ENCODE peak calls at places on chromosomes 1 and 21, in nine cellular contexts. One of them, this sample, is unnamed.

GRCh38 chr1:19457555-19457954 is 27.8 kb downstream of the CAPZB start:
- DNase-seq in Caki2: no peak
- DNase-seq in 8988T: no peak
- DNase-seq in activated naive CD4-positive, alpha-beta T cell treated with anti-CD3 and anti-CD28 coated beads, Interleukin-2, amount 50 U/mL, for 16 hours: no peak
- DNase-seq in substantia nigra: no peak
- DNase-seq in immature natural killer cell: no peak
- DNase-seq in AG09319: no peak
- DNase-seq in G401: no peak
- DNase-seq in breast epithelium: no peak
- DNase-seq in this sample: no peak

GRCh38 chr1:223393275-223394214 is at the start of gene CCDC185:
- DNase-seq in Caki2: no peak
- DNase-seq in 8988T: peak
- DNase-seq in activated naive CD4-positive, alpha-beta T cell treated with anti-CD3 and anti-CD28 coated beads, Interleukin-2, amount 50 U/mL, for 16 hours: no peak
- DNase-seq in substantia nigra: no peak
- DNase-seq in immature natural killer cell: no peak
- DNase-seq in AG09319: no peak
- DNase-seq in G401: no peak
- DNase-seq in breast epithelium: no peak
- DNase-seq in this sample: no peak

GRCh38 chr1:101105877-101106276 is 80.3 kb upstream of the DPH5 start:
- DNase-seq in Caki2: no peak
- DNase-seq in 8988T: no peak
- DNase-seq in activated naive CD4-positive, alpha-beta T cell treated with anti-CD3 and anti-CD28 coated beads, Interleukin-2, amount 50 U/mL, for 16 hours: no peak
- DNase-seq in substantia nigra: no peak
- DNase-seq in immature natural killer cell: no peak
- DNase-seq in AG09319: peak
- DNase-seq in G401: peak
- DNase-seq in breast epithelium: no peak
- DNase-seq in this sample: no peak

GRCh38 chr1:80363689-80364475 is 1357.4 kb upstream of the ADGRL4 start:
- DNase-seq in Caki2: no peak
- DNase-seq in 8988T: no peak
- DNase-seq in activated naive CD4-positive, alpha-beta T cell treated with anti-CD3 and anti-CD28 coated beads, Interleukin-2, amount 50 U/mL, for 16 hours: no peak
- DNase-seq in substantia nigra: no peak
- DNase-seq in immature natural killer cell: no peak
- DNase-seq in AG09319: no peak
- DNase-seq in G401: no peak
- DNase-seq in breast epithelium: no peak
- DNase-seq in this sample: no peak

GRCh38 chr1:7405844-7406500 is 365.1 kb upstream of the VAMP3 start:
- DNase-seq in Caki2: no peak
- DNase-seq in 8988T: no peak
- DNase-seq in activated naive CD4-positive, alpha-beta T cell treated with anti-CD3 and anti-CD28 coated beads, Interleukin-2, amount 50 U/mL, for 16 hours: no peak
- DNase-seq in substantia nigra: no peak
- DNase-seq in immature natural killer cell: no peak
- DNase-seq in AG09319: no peak
- DNase-seq in G401: no peak
- DNase-seq in breast epithelium: peak
- DNase-seq in this sample: no peak

GRCh38 chr1:240107058-240107684 is 15.5 kb downstream of the FMN2 start:
- DNase-seq in Caki2: peak
- DNase-seq in 8988T: no peak
- DNase-seq in activated naive CD4-positive, alpha-beta T cell treated with anti-CD3 and anti-CD28 coated beads, Interleukin-2, amount 50 U/mL, for 16 hours: no peak
- DNase-seq in substantia nigra: no peak
- DNase-seq in immature natural killer cell: no peak
- DNase-seq in AG09319: no peak
- DNase-seq in G401: no peak
- DNase-seq in breast epithelium: no peak
- DNase-seq in this sample: no peak

GRCh38 chr1:117695796-117696505 is 90.1 kb downstream of the TENT5C start:
- DNase-seq in Caki2: no peak
- DNase-seq in 8988T: no peak
- DNase-seq in activated naive CD4-positive, alpha-beta T cell treated with anti-CD3 and anti-CD28 coated beads, Interleukin-2, amount 50 U/mL, for 16 hours: no peak
- DNase-seq in substantia nigra: no peak
- DNase-seq in immature natural killer cell: no peak
- DNase-seq in AG09319: peak
- DNase-seq in G401: no peak
- DNase-seq in breast epithelium: no peak
- DNase-seq in this sample: no peak

GRCh38 chr21:37139902-37140301 is 66.8 kb downstream of the TTC3 start:
- DNase-seq in Caki2: no peak
- DNase-seq in 8988T: no peak
- DNase-seq in activated naive CD4-positive, alpha-beta T cell treated with anti-CD3 and anti-CD28 coated beads, Interleukin-2, amount 50 U/mL, for 16 hours: no peak
- DNase-seq in substantia nigra: no peak
- DNase-seq in immature natural killer cell: no peak
- DNase-seq in AG09319: no peak
- DNase-seq in G401: no peak
- DNase-seq in breast epithelium: no peak
- DNase-seq in this sample: no peak

GRCh38 chr1:10646347-10646861 is 150.0 kb downstream of the CASZ1 start:
- DNase-seq in Caki2: no peak
- DNase-seq in 8988T: peak
- DNase-seq in activated naive CD4-positive, alpha-beta T cell treated with anti-CD3 and anti-CD28 coated beads, Interleukin-2, amount 50 U/mL, for 16 hours: no peak
- DNase-seq in substantia nigra: no peak
- DNase-seq in immature natural killer cell: no peak
- DNase-seq in AG09319: no peak
- DNase-seq in G401: no peak
- DNase-seq in breast epithelium: no peak
- DNase-seq in this sample: no peak

GRCh38 chr1:9472386-9473031 is 66.8 kb upstream of the SLC25A33 start:
- DNase-seq in Caki2: no peak
- DNase-seq in 8988T: no peak
- DNase-seq in activated naive CD4-positive, alpha-beta T cell treated with anti-CD3 and anti-CD28 coated beads, Interleukin-2, amount 50 U/mL, for 16 hours: no peak
- DNase-seq in substantia nigra: no peak
- DNase-seq in immature natural killer cell: no peak
- DNase-seq in AG09319: no peak
- DNase-seq in G401: no peak
- DNase-seq in breast epithelium: no peak
- DNase-seq in this sample: no peak

GRCh38 chr21:35517848-35518247 is 468.7 kb upstream of the RUNX1 start:
- DNase-seq in Caki2: no peak
- DNase-seq in 8988T: no peak
- DNase-seq in activated naive CD4-positive, alpha-beta T cell treated with anti-CD3 and anti-CD28 coated beads, Interleukin-2, amount 50 U/mL, for 16 hours: no peak
- DNase-seq in substantia nigra: no peak
- DNase-seq in immature natural killer cell: no peak
- DNase-seq in AG09319: no peak
- DNase-seq in G401: no peak
- DNase-seq in breast epithelium: no peak
- DNase-seq in this sample: no peak

GRCh38 chr1:1088801-1089680 is 14.9 kb upstream of the RNF223 start:
- DNase-seq in Caki2: no peak
- DNase-seq in 8988T: peak
- DNase-seq in activated naive CD4-positive, alpha-beta T cell treated with anti-CD3 and anti-CD28 coated beads, Interleukin-2, amount 50 U/mL, for 16 hours: peak
- DNase-seq in substantia nigra: no peak
- DNase-seq in immature natural killer cell: no peak
- DNase-seq in AG09319: no peak
- DNase-seq in G401: no peak
- DNase-seq in breast epithelium: no peak
- DNase-seq in this sample: no peak

GRCh38 chr1:5822726-5823125 is 169.5 kb downstream of the NPHP4 start:
- DNase-seq in Caki2: no peak
- DNase-seq in 8988T: no peak
- DNase-seq in activated naive CD4-positive, alpha-beta T cell treated with anti-CD3 and anti-CD28 coated beads, Interleukin-2, amount 50 U/mL, for 16 hours: no peak
- DNase-seq in substantia nigra: no peak
- DNase-seq in immature natural killer cell: no peak
- DNase-seq in AG09319: no peak
- DNase-seq in G401: no peak
- DNase-seq in breast epithelium: no peak
- DNase-seq in this sample: no peak

GRCh38 chr21:35179990-35180557 is 131.0 kb upstream of the RUNX1 start:
- DNase-seq in Caki2: no peak
- DNase-seq in 8988T: no peak
- DNase-seq in activated naive CD4-positive, alpha-beta T cell treated with anti-CD3 and anti-CD28 coated beads, Interleukin-2, amount 50 U/mL, for 16 hours: no peak
- DNase-seq in substantia nigra: no peak
- DNase-seq in immature natural killer cell: no peak
- DNase-seq in AG09319: no peak
- DNase-seq in G401: no peak
- DNase-seq in breast epithelium: no peak
- DNase-seq in this sample: no peak

GRCh38 chr21:42562258-42562657 is 48.6 kb downstream of the SLC37A1 start:
- DNase-seq in Caki2: no peak
- DNase-seq in 8988T: no peak
- DNase-seq in activated naive CD4-positive, alpha-beta T cell treated with anti-CD3 and anti-CD28 coated beads, Interleukin-2, amount 50 U/mL, for 16 hours: no peak
- DNase-seq in substantia nigra: no peak
- DNase-seq in immature natural killer cell: no peak
- DNase-seq in AG09319: no peak
- DNase-seq in G401: no peak
- DNase-seq in breast epithelium: no peak
- DNase-seq in this sample: no peak

GRCh38 chr1:205639567-205639966 is 7.8 kb upstream of the ELK4 start:
- DNase-seq in Caki2: no peak
- DNase-seq in 8988T: no peak
- DNase-seq in activated naive CD4-positive, alpha-beta T cell treated with anti-CD3 and anti-CD28 coated beads, Interleukin-2, amount 50 U/mL, for 16 hours: no peak
- DNase-seq in substantia nigra: no peak
- DNase-seq in immature natural killer cell: no peak
- DNase-seq in AG09319: no peak
- DNase-seq in G401: no peak
- DNase-seq in breast epithelium: no peak
- DNase-seq in this sample: no peak

GRCh38 chr1:227131193-227131592 is 187.1 kb downstream of the CDC42BPA start:
- DNase-seq in Caki2: peak
- DNase-seq in 8988T: no peak
- DNase-seq in activated naive CD4-positive, alpha-beta T cell treated with anti-CD3 and anti-CD28 coated beads, Interleukin-2, amount 50 U/mL, for 16 hours: no peak
- DNase-seq in substantia nigra: no peak
- DNase-seq in immature natural killer cell: no peak
- DNase-seq in AG09319: peak
- DNase-seq in G401: peak
- DNase-seq in breast epithelium: no peak
- DNase-seq in this sample: no peak

GRCh38 chr1:82589588-82589987 is 788.9 kb downstream of the ADGRL2 start:
- DNase-seq in Caki2: no peak
- DNase-seq in 8988T: no peak
- DNase-seq in activated naive CD4-positive, alpha-beta T cell treated with anti-CD3 and anti-CD28 coated beads, Interleukin-2, amount 50 U/mL, for 16 hours: no peak
- DNase-seq in substantia nigra: no peak
- DNase-seq in immature natural killer cell: no peak
- DNase-seq in AG09319: no peak
- DNase-seq in G401: no peak
- DNase-seq in breast epithelium: no peak
- DNase-seq in this sample: no peak

GRCh38 chr21:45834026-45834715 is 147.4 kb upstream of the COL6A1 start:
- DNase-seq in Caki2: no peak
- DNase-seq in 8988T: no peak
- DNase-seq in activated naive CD4-positive, alpha-beta T cell treated with anti-CD3 and anti-CD28 coated beads, Interleukin-2, amount 50 U/mL, for 16 hours: no peak
- DNase-seq in substantia nigra: no peak
- DNase-seq in immature natural killer cell: no peak
- DNase-seq in AG09319: no peak
- DNase-seq in G401: peak
- DNase-seq in breast epithelium: no peak
- DNase-seq in this sample: no peak

GRCh38 chr1:78143673-78144072 is 97.9 kb downstream of the GIPC2 start:
- DNase-seq in Caki2: no peak
- DNase-seq in 8988T: no peak
- DNase-seq in activated naive CD4-positive, alpha-beta T cell treated with anti-CD3 and anti-CD28 coated beads, Interleukin-2, amount 50 U/mL, for 16 hours: no peak
- DNase-seq in substantia nigra: no peak
- DNase-seq in immature natural killer cell: no peak
- DNase-seq in AG09319: no peak
- DNase-seq in G401: no peak
- DNase-seq in breast epithelium: no peak
- DNase-seq in this sample: no peak

GRCh38 chr1:196466656-196467055 is 141.6 kb downstream of the KCNT2 start:
- DNase-seq in Caki2: peak
- DNase-seq in 8988T: no peak
- DNase-seq in activated naive CD4-positive, alpha-beta T cell treated with anti-CD3 and anti-CD28 coated beads, Interleukin-2, amount 50 U/mL, for 16 hours: no peak
- DNase-seq in substantia nigra: no peak
- DNase-seq in immature natural killer cell: no peak
- DNase-seq in AG09319: no peak
- DNase-seq in G401: no peak
- DNase-seq in breast epithelium: no peak
- DNase-seq in this sample: no peak

GRCh38 chr1:182527680-182528079 is 61.4 kb downstream of the RNASEL start:
- DNase-seq in Caki2: no peak
- DNase-seq in 8988T: no peak
- DNase-seq in activated naive CD4-positive, alpha-beta T cell treated with anti-CD3 and anti-CD28 coated beads, Interleukin-2, amount 50 U/mL, for 16 hours: no peak
- DNase-seq in substantia nigra: no peak
- DNase-seq in immature natural killer cell: no peak
- DNase-seq in AG09319: no peak
- DNase-seq in G401: no peak
- DNase-seq in breast epithelium: no peak
- DNase-seq in this sample: no peak

This sample was measured in putamen.